ENCODE peak calls at places on chromosomes 13 and 19, in six cellular contexts. Q is activated CD8-positive, alpha-beta T cell treated with anti-CD3 and anti-CD28 coated beads, Interleukin-2, amount 10 ng/mL, durations not matched to agents 7 days and 5 days; J is adrenal gland; L is stimulated activated CD4-positive, alpha-beta T cell treated with anti-CD3 and anti-CD28 coated beads, Interleukin-4, amount 100 ng/mL, for 24 hours; B is Panc1; E is AG10803. H is an unnamed sample.
A peak's percentile ranks its signal among the peaks of the same experiment; 100 is the strongest.

GRCh38 chr19:345320-345879 is 804 bp upstream of the MIER2 start:
- DNase-seq in Q (no peak), J (no peak), L (no peak), B (no peak), E (peak; percentile 33), H (no peak)

GRCh38 chr13:92362717-92363116 is 863.9 kb upstream of the GPC6 start:
- DNase-seq in Q (no peak), J (peak; percentile 21), L (no peak), B (no peak), E (no peak), H (no peak)

GRCh38 chr19:29926031-29926430 is 16.0 kb upstream of the URI1 start:
- DNase-seq in Q (no peak), J (no peak), L (no peak), B (no peak), E (no peak), H (no peak)

GRCh38 chr13:21674271-21675009 is 3.6 kb downstream of the FGF9 start:
- DNase-seq in Q (peak; percentile 32), J (peak; percentile 57), L (peak; percentile 24), B (no peak), E (no peak), H (no peak)

GRCh38 chr13:71254384-71254783 is 612.6 kb downstream of the DACH1 start:
- DNase-seq in Q (no peak), J (no peak), L (no peak), B (no peak), E (no peak), H (no peak)

GRCh38 chr19:21238670-21239069 is 90.5 kb downstream of the ZNF708 start:
- DNase-seq in Q (no peak), J (no peak), L (no peak), B (no peak), E (no peak), H (no peak)

GRCh38 chr13:52127783-52128702 is 830 bp downstream of the NEK5 start:
- DNase-seq in Q (peak; percentile 60), J (peak; percentile 60), L (peak; percentile 65), B (peak; percentile 51), E (peak; percentile 47), H (peak; percentile 64)

GRCh38 chr13:40490086-40490723 is 176.2 kb downstream of the FOXO1 start:
- DNase-seq in Q (peak; percentile 74), J (no peak), L (peak; percentile 52), B (no peak), E (no peak), H (peak; percentile 32)

GRCh38 chr13:74641586-74641985 is 507.4 kb upstream of the KLF12 start:
- DNase-seq in Q (no peak), J (no peak), L (no peak), B (no peak), E (peak; percentile 61), H (no peak)